ENCODE peak calls at places on chromosomes 7 and 10, in seven cellular contexts. J, A, D, S, U, V and F are unnamed samples.

GRCh38 chr10:118669020-118669766 is 73.7 kb upstream of the PRLHR start:
- DNase-seq in J (peak; percentile 1), A (peak; percentile 14), D (no peak), S (no peak), U (peak; percentile 77), V (no peak), F (no peak)

GRCh38 chr10:128915630-128916029 is 551.4 kb upstream of the MGMT start:
- DNase-seq in J (no peak), A (no peak), D (no peak), S (no peak), U (no peak), V (no peak), F (no peak)

GRCh38 chr7:137984181-137985041 is 17.5 kb downstream of the CREB3L2 start:
- DNase-seq in J (no peak), A (no peak), D (no peak), S (no peak), U (no peak), V (no peak), F (no peak)

GRCh38 chr7:26153823-26154783 is 2.1 kb downstream of the NFE2L3 start:
- DNase-seq in J (no peak), A (peak; percentile 73), D (no peak), S (no peak), U (no peak), V (no peak), F (peak; percentile 40)

GRCh38 chr10:52400564-52400963 is 86.5 kb downstream of the DKK1 start:
- DNase-seq in J (no peak), A (no peak), D (no peak), S (no peak), U (no peak), V (no peak), F (no peak)

GRCh38 chr10:34994565-34995142 is 95.5 kb downstream of the CUL2 start:
- DNase-seq in J (peak; percentile 20), A (peak; percentile 82), D (peak; percentile 94), S (peak; percentile 21), U (no peak), V (peak; percentile 23), F (peak; percentile 31)

GRCh38 chr7:2037805-2038635 is 194.7 kb downstream of the MAD1L1 start:
- DNase-seq in J (no peak), A (peak; percentile 37), D (no peak), S (no peak), U (peak; percentile 28), V (no peak), F (no peak)

GRCh38 chr10:126525326-126525725 is 137.0 kb upstream of the ADAM12 start:
- DNase-seq in J (no peak), A (no peak), D (no peak), S (no peak), U (no peak), V (no peak), F (no peak)

GRCh38 chr10:78868048-78868447 is 200.7 kb upstream of the ZMIZ1 start:
- DNase-seq in J (no peak), A (no peak), D (no peak), S (no peak), U (no peak), V (no peak), F (no peak)

GRCh38 chr7:130845581-130846085 is 111.6 kb upstream of the KLF14 start:
- DNase-seq in J (peak; percentile 71), A (peak; percentile 94), D (peak; percentile 86), S (no peak), U (peak; percentile 89), V (no peak), F (no peak)

GRCh38 chr7:68688416-68689086 is 909.7 kb upstream of the AUTS2 start:
- DNase-seq in J (no peak), A (no peak), D (no peak), S (no peak), U (no peak), V (no peak), F (no peak)

GRCh38 chr10:124470544-124471449 is 9.2 kb downstream of the LHPP start:
- DNase-seq in J (no peak), A (no peak), D (no peak), S (no peak), U (no peak), V (no peak), F (no peak)

GRCh38 chr10:122373713-122374112 is 795 bp upstream of the PLEKHA1 start:
- DNase-seq in J (no peak), A (peak; percentile 17), D (peak; percentile 46), S (no peak), U (no peak), V (no peak), F (no peak)

GRCh38 chr10:67606572-67606971 is 89.4 kb downstream of the CTNNA3 start:
- DNase-seq in J (peak; percentile 78), A (peak; percentile 94), D (peak; percentile 6), S (no peak), U (no peak), V (no peak), F (no peak)

GRCh38 chr7:128909605-128910568 is 622 bp downstream of the KCP start:
- DNase-seq in J (no peak), A (peak; percentile 70), D (no peak), S (no peak), U (no peak), V (no peak), F (no peak)

GRCh38 chr7:100878013-100878412 is 3.1 kb downstream of the SRRT start:
- DNase-seq in J (no peak), A (no peak), D (no peak), S (no peak), U (no peak), V (no peak), F (no peak)